ENCODE peak calls at places on chromosomes 16 and 17, in six cellular contexts. U is HuH-7, H is posterior cingulate gyrus, V is DMS 273 treated with DMSO at 0.1 percent for 48 hours, N is dorsolateral prefrontal cortex, I is tibial nerve. T is an unnamed sample.

GRCh38 chr17:47676199-47676472 is 17.8 kb upstream of the TBKBP1 start:
- DNase-seq in U (no peak), H (no peak), V (no peak), N (no peak), I (no peak), T (no peak)

GRCh38 chr17:40938981-40939380 is 1.5 kb upstream of the KRT23 start:
- DNase-seq in U (no peak), H (no peak), V (no peak), N (no peak), I (no peak), T (no peak)

GRCh38 chr16:9042533-9042932 is 48.9 kb upstream of the HAPSTR1 start:
- DNase-seq in U (no peak), H (peak), V (no peak), N (no peak), I (no peak), T (no peak)

GRCh38 chr17:79944251-79944812 is 91.3 kb downstream of the TBC1D16 start:
- DNase-seq in U (no peak), H (peak), V (no peak), N (no peak), I (no peak), T (no peak)

GRCh38 chr16:27232061-27232841 is 28.9 kb downstream of the KDM8 start:
- DNase-seq in U (no peak), H (peak), V (no peak), N (no peak), I (no peak), T (no peak)

GRCh38 chr17:82105882-82106696 is 8.1 kb upstream of the FASN start:
- DNase-seq in U (peak), H (no peak), V (peak), N (peak), I (no peak), T (peak)

GRCh38 chr17:40432864-40433528 is 10.3 kb upstream of the IGFBP4 start:
- DNase-seq in U (no peak), H (no peak), V (no peak), N (no peak), I (no peak), T (no peak)

GRCh38 chr16:77869997-77870813 is 81.8 kb downstream of the VAT1L start:
- DNase-seq in U (no peak), H (no peak), V (no peak), N (no peak), I (no peak), T (no peak)

T was measured in HT1080.